ENCODE peak calls at places on chromosomes 13 and 19, in six cellular contexts. C is OCI-LY7; V is spleen; U is CD8-positive, alpha-beta T cell; M is GM12865; N is pancreas. F is an unnamed sample.

GRCh38 chr13:75514080-75515040 is 23.3 kb downstream of the COMMD6 start:
- DNase-seq in C (no peak), V (no peak), U (no peak), M (no peak), N (no peak), F (no peak)

GRCh38 chr13:75454497-75454896 is 27.5 kb downstream of the TBC1D4 start:
- DNase-seq in C (no peak), V (no peak), U (no peak), M (no peak), N (no peak), F (no peak)

GRCh38 chr13:76677047-76677446 is 209.2 kb downstream of the KCTD12 start:
- DNase-seq in C (no peak), V (no peak), U (no peak), M (no peak), N (no peak), F (no peak)

GRCh38 chr19:44741841-44742352 is 6.6 kb upstream of the BCL3 start:
- DNase-seq in C (no peak), V (peak), U (no peak), M (no peak), N (peak), F (peak)

GRCh38 chr13:102651892-102652291 is 43.0 kb downstream of the METTL21C start:
- DNase-seq in C (no peak), V (no peak), U (no peak), M (no peak), N (no peak), F (no peak)

GRCh38 chr19:14135985-14136508 is 342 bp downstream of the ASF1B start:
- DNase-seq in C (no peak), V (no peak), U (no peak), M (no peak), N (no peak), F (no peak)

GRCh38 chr19:29714371-29714952 is 599 bp downstream of the C19orf12 start:
- DNase-seq in C (no peak), V (no peak), U (peak), M (peak), N (no peak), F (no peak)

GRCh38 chr13:63120883-63121282 is 1705.2 kb upstream of the PCDH20 start:
- DNase-seq in C (no peak), V (no peak), U (no peak), M (no peak), N (no peak), F (no peak)

GRCh38 chr19:32104465-32105235 is 240.8 kb upstream of the ZNF507 start:
- DNase-seq in C (no peak), V (no peak), U (no peak), M (no peak), N (no peak), F (no peak)

GRCh38 chr19:50252111-50252886 is 48.9 kb downstream of the MYH14 start:
- DNase-seq in C (peak), V (no peak), U (peak), M (peak), N (no peak), F (no peak)

GRCh38 chr19:58262922-58263296 is 15.8 kb upstream of the ZNF8 start:
- DNase-seq in C (no peak), V (no peak), U (no peak), M (no peak), N (no peak), F (no peak)

GRCh38 chr19:42166336-42166735 is 34.1 kb upstream of the POU2F2 start:
- DNase-seq in C (no peak), V (no peak), U (no peak), M (no peak), N (no peak), F (no peak)

GRCh38 chr19:19234220-19234816 is 22.6 kb downstream of the NCAN start:
- DNase-seq in C (no peak), V (no peak), U (no peak), M (no peak), N (no peak), F (no peak)

GRCh38 chr19:55640577-55641375 is at the start of gene ZNF580:
- DNase-seq in C (peak), V (peak), U (peak), M (peak), N (peak), F (peak)

GRCh38 chr19:33263325-33264023 is 37.8 kb upstream of the SLC7A10 start:
- DNase-seq in C (no peak), V (no peak), U (no peak), M (no peak), N (no peak), F (no peak)

GRCh38 chr19:31770220-31770619 is 421.0 kb upstream of the TSHZ3 start:
- DNase-seq in C (no peak), V (no peak), U (no peak), M (no peak), N (no peak), F (no peak)

GRCh38 chr13:20721454-20722357 is 18.2 kb downstream of the IL17D start:
- DNase-seq in C (no peak), V (peak), U (no peak), M (no peak), N (peak), F (no peak)
- H3K4me3 ChIP-seq in C (no peak), V (peak), U (peak), M (no peak), N (peak), F (no peak)

DNA sequence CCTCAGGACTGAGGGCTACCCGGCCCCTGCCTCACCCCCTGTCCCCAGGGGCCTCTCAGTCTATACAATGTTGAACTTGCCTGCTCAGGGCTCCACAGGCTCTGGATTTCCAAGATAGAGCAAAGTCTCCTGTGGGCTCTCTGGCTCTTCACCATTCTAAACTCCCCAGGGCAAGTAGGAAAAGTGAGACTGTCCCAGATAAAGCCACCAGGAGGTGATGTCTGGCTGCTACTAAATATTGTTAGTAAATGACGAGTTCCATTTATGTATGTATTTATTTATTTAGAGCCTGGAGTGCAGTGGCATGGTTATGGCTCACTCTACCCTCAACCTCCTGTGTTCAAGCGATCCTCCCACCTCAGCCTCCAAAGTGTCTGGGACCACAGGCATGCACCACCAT is 73.6 kb upstream of the SIAH3 start:
- DNase-seq in C (no peak), V (no peak), U (no peak), M (no peak), N (no peak), F (no peak)
- TF ChIP-seq CTCF in C (peak), V (peak), U (no peak), M (peak), N (no peak), F (no peak)

GRCh38 chr19:39307822-39308530 is 11.8 kb downstream of the IFNL1 start:
- DNase-seq in C (no peak), V (peak), U (no peak), M (no peak), N (no peak), F (no peak)
- H3K4me3 ChIP-seq in C (no peak), V (peak), U (no peak), M (no peak), N (no peak), F (no peak)

GRCh38 chr13:44321961-44322360 is 51.7 kb upstream of the SERP2 start:
- DNase-seq in C (no peak), V (no peak), U (no peak), M (no peak), N (no peak), F (no peak)

GRCh38 chr13:44323754-44324153 is 49.9 kb upstream of the SERP2 start:
- DNase-seq in C (no peak), V (no peak), U (no peak), M (no peak), N (no peak), F (no peak)

GRCh38 chr13:44322928-44323327 is 50.7 kb upstream of the SERP2 start:
- DNase-seq in C (no peak), V (no peak), U (no peak), M (no peak), N (no peak), F (no peak)

GRCh38 chr13:44317752-44318550 is 55.7 kb upstream of the SERP2 start:
- DNase-seq in C (no peak), V (no peak), U (no peak), M (no peak), N (no peak), F (no peak)

DNA sequence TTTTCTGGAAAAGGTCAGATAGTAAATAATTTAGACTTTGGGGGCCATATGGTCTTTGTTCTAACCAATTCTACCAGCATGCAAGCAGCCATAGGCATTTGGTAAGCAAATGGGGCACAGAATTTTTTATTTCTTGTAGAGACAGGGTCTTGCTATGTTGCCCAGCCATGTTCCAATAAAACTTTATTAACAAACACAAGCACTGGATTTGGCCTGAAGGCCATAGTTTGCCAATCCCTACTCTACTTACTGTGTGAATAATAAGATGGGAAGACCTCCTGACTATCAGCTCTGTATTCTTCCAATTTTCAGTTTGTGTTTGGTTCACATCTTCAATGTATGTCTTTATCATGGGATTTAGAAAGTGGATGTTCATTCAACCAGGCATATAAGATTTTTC is 53.0 kb upstream of the SERP2 start:
- DNase-seq in C (no peak), V (no peak), U (no peak), M (no peak), N (no peak), F (no peak)
- TF ChIP-seq CTCF in C (no peak), V (no peak), U (no peak), M (no peak), N (no peak), F (no peak)